ENCODE peak calls at places on chromosomes 4 and X, in six cellular contexts. P, L, I, A, V and M are unnamed samples. For H3K9me3, the result is how much of the 10 kb centered on the place peaks cover.

GRCh38 chrX:34918856-34919255 is 23.7 kb upstream of the FAM47B start:
- DNase-seq in P (no peak), L (no peak), I (no peak), A (peak), V (peak), M (peak)

GRCh38 chrX:11786862-11787261 is 28.8 kb downstream of the MSL3 start:
- DNase-seq in P (no peak), L (no peak), I (no peak), A (no peak), V (no peak), M (no peak)

GRCh38 chr4:10984815-10985214 is 300.2 kb upstream of the CLNK start:
- DNase-seq in P (no peak), L (no peak), I (no peak), A (no peak), V (no peak), M (no peak)

GRCh38 chrX:139831689-139832456 is 101.0 kb downstream of the ATP11C start:
- DNase-seq in P (no peak), L (no peak), I (no peak), A (no peak), V (no peak), M (peak)

GRCh38 chr4:2913168-2913567 is 50.0 kb downstream of the NOP14 start:
- DNase-seq in P (no peak), L (no peak), I (no peak), A (no peak), V (no peak), M (no peak)

GRCh38 chr4:159048166-159048886 is 54.6 kb upstream of the RAPGEF2 start:
- DNase-seq in P (no peak), L (no peak), I (no peak), A (peak), V (peak), M (no peak)

GRCh38 chrX:19909761-19910160 is 22.4 kb upstream of the SH3KBP1 start:
- DNase-seq in P (no peak), L (no peak), I (no peak), A (no peak), V (no peak), M (no peak)

GRCh38 chrX:133531012-133531411 is 115.7 kb upstream of the GPC4 start:
- DNase-seq in P (no peak), L (no peak), I (no peak), A (no peak), V (no peak), M (no peak)

GRCh38 chr4:80007745-80008149 is 65.3 kb downstream of the ANTXR2 start:
- DNase-seq in P (no peak), L (peak), I (no peak), A (no peak), V (peak), M (no peak)

GRCh38 chrX:49001521-49002090 is 458 bp downstream of the GRIPAP1 start:
- DNase-seq in P (peak), L (peak), I (peak), A (peak), V (peak), M (peak)

GRCh38 chrX:117835034-117835433 is 281.6 kb downstream of the KLHL13 start:
- DNase-seq in P (no peak), L (no peak), I (no peak), A (no peak), V (no peak), M (no peak)

GRCh38 chrX:118976599-118977340 is 2.4 kb downstream of the LONRF3 start:
- DNase-seq in P (no peak), L (no peak), I (no peak), A (no peak), V (peak), M (no peak)

GRCh38 chr4:147056951-147057630 is 111.4 kb upstream of the TTC29 start:
- DNase-seq in P (no peak), L (no peak), I (no peak), A (no peak), V (no peak), M (no peak)

GRCh38 chr4:144750348-144750747 is 104.4 kb downstream of the HHIP start:
- DNase-seq in P (no peak), L (no peak), I (no peak), A (no peak), V (no peak), M (no peak)

GRCh38 chrX:1582686-1583437 is 8.5 kb upstream of the AKAP17A start:
- DNase-seq in P (peak), L (no peak), I (no peak), A (peak), V (peak), M (no peak)

DNA sequence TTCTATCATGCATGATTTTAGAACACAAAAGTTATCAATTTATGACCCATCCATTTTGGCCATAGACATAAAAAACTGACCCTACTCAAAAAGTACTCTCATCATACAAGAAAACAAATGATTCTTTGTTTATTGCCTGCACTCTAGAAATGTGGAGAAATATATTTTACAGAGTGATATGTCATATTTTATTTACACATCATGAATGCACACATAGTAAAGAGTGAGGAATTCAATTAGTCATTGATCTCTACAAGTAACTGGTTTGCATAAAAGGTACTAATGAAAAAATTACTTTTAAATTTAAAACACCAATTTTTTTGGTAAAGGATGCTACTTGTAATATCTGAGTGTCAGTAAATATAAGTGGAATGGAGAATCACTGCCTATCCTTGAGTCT is 242.5 kb upstream of the FAT4 start:
- DNase-seq in P (no peak), L (no peak), I (no peak), A (no peak), V (no peak), M (no peak)
- H3K9ac ChIP-seq in P (no peak), L (no peak), I (no peak), A (no peak), V (no peak), M (no peak)

GRCh38 chrX:6558979-6559378 is 24.1 kb upstream of the VCX3A start:
- DNase-seq in P (no peak), L (no peak), I (no peak), A (no peak), V (no peak), M (no peak)
- H3K9me3 ChIP-seq in P (under half), L (under half), I (under half), A (under half), V (under half), M (under half)

DNA sequence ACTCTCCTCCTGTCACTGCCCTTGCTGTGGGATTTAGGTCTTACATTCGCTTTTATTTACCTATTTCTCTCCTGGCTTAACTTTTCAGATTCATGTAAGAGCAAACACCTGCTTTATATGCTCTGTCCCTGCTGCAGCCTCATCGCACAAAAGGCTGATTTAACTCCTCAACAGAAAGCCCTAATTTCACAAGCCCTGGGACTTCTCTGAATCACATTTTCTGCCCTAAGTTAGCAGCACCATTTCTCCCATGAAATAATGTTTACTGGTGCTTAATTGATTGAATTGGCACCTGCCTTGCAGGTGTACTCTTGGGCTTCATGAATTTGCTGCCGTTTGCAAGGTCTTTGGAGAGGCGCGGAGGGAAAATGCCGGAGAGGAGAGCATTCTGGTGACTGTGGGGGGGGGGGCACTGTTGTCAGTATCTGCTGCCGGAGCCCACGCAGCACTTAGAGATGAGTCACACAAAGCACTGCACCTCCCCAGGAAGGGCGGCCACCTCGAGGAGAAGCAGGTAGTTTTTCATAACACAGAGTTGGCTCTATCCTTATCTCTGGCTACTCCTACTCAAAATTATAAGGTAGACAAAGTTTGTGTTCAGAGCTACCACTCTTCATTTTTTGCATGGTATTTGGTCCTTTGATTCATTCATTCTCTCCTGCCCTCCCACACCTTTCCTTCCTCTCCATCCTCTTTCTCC is 76.4 kb upstream of the SCOC start:
- DNase-seq in P (peak), L (no peak), I (no peak), A (no peak), V (peak), M (no peak)
- TF ChIP-seq ZNF274 in P (no peak), L (no peak), I (no peak), A (no peak), V (no peak), M (no peak)

DNA sequence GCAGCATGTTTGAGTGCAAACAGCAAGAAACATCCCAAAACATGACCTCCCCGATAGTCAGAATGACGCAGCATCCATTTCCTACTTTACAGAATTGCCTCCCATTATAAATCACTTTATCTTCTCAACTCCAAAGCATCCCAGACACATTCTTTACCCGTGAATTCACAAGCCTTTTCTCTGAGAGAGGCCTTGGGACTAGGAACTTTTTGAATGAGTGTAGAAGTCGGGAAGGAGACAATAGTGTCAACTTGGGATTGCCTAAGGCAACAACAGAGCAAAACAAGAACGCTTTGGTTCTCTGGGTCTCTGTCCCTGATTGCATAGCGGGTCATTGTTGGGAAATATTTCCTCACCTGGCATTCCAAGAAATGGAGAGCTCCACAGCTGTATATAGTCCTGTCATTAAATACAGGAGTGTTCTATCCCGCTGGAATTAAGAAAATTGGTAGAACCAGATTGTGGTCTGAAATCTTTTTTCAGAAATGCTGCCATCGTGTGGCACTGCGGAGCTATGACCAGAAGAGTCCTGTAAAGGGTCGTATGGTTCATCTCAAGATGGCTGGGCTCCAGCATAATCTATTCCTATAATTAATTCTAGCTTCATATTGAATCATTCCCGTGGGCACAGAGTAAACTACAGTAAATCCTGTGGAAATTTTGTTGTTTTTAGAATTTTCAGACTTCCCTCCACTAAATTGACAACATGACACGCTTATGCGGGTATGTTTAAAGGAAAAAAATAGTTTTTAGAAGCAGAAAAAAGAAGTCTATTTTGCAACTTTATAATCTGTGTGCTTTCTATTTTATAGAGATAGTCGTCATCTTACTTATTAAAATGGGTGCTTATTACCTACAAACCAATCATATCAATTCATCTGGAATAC is 2.0 kb upstream of the SPP1 start:
- DNase-seq in P (peak), L (no peak), I (peak), A (peak), V (peak), M (peak)
- H3K9ac ChIP-seq in P (no peak), L (no peak), I (no peak), A (peak), V (no peak), M (no peak)

DNA sequence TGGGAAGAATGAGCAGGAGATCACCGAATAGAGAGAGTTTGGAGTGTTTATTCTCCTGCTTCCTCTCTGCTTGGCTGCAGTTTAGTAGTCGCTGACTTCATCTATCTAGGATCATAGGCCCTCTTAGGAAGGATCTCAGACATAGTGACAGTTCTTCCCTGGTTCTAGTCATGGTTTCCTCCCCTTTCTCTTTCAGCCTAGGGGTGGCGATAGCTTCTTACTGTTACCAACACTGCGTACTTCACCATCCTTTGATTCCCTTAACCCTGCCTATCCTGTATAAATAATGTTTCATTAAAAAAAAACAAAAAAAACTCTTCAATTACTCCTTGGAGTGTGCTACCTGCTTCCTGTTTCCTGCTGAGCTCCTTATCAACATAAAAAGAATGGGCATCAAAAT is 103.8 kb downstream of the DDX53 start:
- DNase-seq in P (no peak), L (no peak), I (no peak), A (no peak), V (no peak), M (no peak)
- H3K9me3 ChIP-seq in P (under half), L (under half), I (under half), A (under half), V (under half), M (under half)

GRCh38 chrX:153366119-153366518 is 32.2 kb downstream of the ZNF275 start:
- DNase-seq in P (no peak), L (no peak), I (no peak), A (no peak), V (no peak), M (no peak)

GRCh38 chrX:153365670-153366069 is 31.7 kb downstream of the ZNF275 start:
- DNase-seq in P (no peak), L (no peak), I (no peak), A (no peak), V (no peak), M (no peak)

GRCh38 chrX:153357877-153358276 is 23.9 kb downstream of the ZNF275 start:
- DNase-seq in P (no peak), L (no peak), I (no peak), A (no peak), V (no peak), M (no peak)

GRCh38 chrX:153366878-153367538 is 33.1 kb downstream of the ZNF275 start:
- DNase-seq in P (no peak), L (no peak), I (no peak), A (no peak), V (no peak), M (no peak)

GRCh38 chrX:153361781-153362397 is 27.9 kb downstream of the ZNF275 start:
- DNase-seq in P (no peak), L (no peak), I (no peak), A (no peak), V (no peak), M (no peak)
- TF ChIP-seq ZNF274 in P (no peak), L (no peak), I (no peak), A (no peak), V (no peak), M (no peak)

GRCh38 chr4:73836373-73837269 is at the start of gene CXCL6:
- DNase-seq in P (no peak), L (no peak), I (no peak), A (no peak), V (no peak), M (peak)
- H3K9ac ChIP-seq in P (no peak), L (no peak), I (no peak), A (no peak), V (no peak), M (peak)

GRCh38 chrX:75649829-75650228 is 127.0 kb upstream of the ZDHHC15 start:
- DNase-seq in P (no peak), L (no peak), I (no peak), A (peak), V (no peak), M (no peak)

GRCh38 chrX:75648803-75649588 is 126.2 kb upstream of the ZDHHC15 start:
- DNase-seq in P (no peak), L (no peak), I (no peak), A (peak), V (no peak), M (no peak)
- H3K9me3 ChIP-seq in P (under half), L (under half), I (under half), A (under half), V (under half), M (under half)